ENCODE peak calls at places on chromosomes 16 and 17, in nine cellular contexts. One of them, this sample, is unnamed.
A peak's percentile ranks its signal among the peaks of the same experiment; 100 is the strongest.

GRCh38 chr17:49471089-49471683 is 23.9 kb upstream of the NGFR start:
- DNase-seq in GM23338: peak; percentile 52
- DNase-seq in ascending aorta: no peak
- DNase-seq in left ventricle myocardium inferior: peak; percentile 46
- DNase-seq in prostate gland: no peak
- DNase-seq in IMR-90: no peak
- DNase-seq in breast epithelium: no peak
- DNase-seq in tibial nerve: peak; percentile 27
- DNase-seq in mammary epithelial cell: no peak
- DNase-seq in this sample: no peak

GRCh38 chr17:57523926-57524634 is 221.0 kb downstream of the CCDC182 start:
- DNase-seq in GM23338: no peak
- DNase-seq in ascending aorta: peak; percentile 46
- DNase-seq in left ventricle myocardium inferior: peak; percentile 73
- DNase-seq in prostate gland: peak; percentile 58
- DNase-seq in IMR-90: peak; percentile 61
- DNase-seq in breast epithelium: peak; percentile 67
- DNase-seq in tibial nerve: no peak
- DNase-seq in mammary epithelial cell: peak; percentile 96
- DNase-seq in this sample: peak; percentile 97

GRCh38 chr17:15913826-15914225 is 31.1 kb upstream of the ADORA2B start:
- DNase-seq in GM23338: no peak
- DNase-seq in ascending aorta: no peak
- DNase-seq in left ventricle myocardium inferior: no peak
- DNase-seq in prostate gland: no peak
- DNase-seq in IMR-90: no peak
- DNase-seq in breast epithelium: no peak
- DNase-seq in tibial nerve: no peak
- DNase-seq in mammary epithelial cell: no peak
- DNase-seq in this sample: no peak

GRCh38 chr17:15398736-15399331 is 57.4 kb upstream of the TEKT3 start:
- DNase-seq in GM23338: no peak
- DNase-seq in ascending aorta: no peak
- DNase-seq in left ventricle myocardium inferior: no peak
- DNase-seq in prostate gland: no peak
- DNase-seq in IMR-90: peak; percentile 74
- DNase-seq in breast epithelium: peak; percentile 46
- DNase-seq in tibial nerve: no peak
- DNase-seq in mammary epithelial cell: peak; percentile 61
- DNase-seq in this sample: peak; percentile 28

GRCh38 chr16:23302045-23302956 is at the start of gene SCNN1B:
- DNase-seq in GM23338: peak; percentile 71
- DNase-seq in ascending aorta: no peak
- DNase-seq in left ventricle myocardium inferior: no peak
- DNase-seq in prostate gland: peak; percentile 46
- DNase-seq in IMR-90: no peak
- DNase-seq in breast epithelium: no peak
- DNase-seq in tibial nerve: no peak
- DNase-seq in mammary epithelial cell: no peak
- DNase-seq in this sample: no peak

GRCh38 chr16:51409001-51409675 is 258.1 kb upstream of the SALL1 start:
- DNase-seq in GM23338: no peak
- DNase-seq in ascending aorta: no peak
- DNase-seq in left ventricle myocardium inferior: no peak
- DNase-seq in prostate gland: no peak
- DNase-seq in IMR-90: peak; percentile 41
- DNase-seq in breast epithelium: no peak
- DNase-seq in tibial nerve: no peak
- DNase-seq in mammary epithelial cell: peak; percentile 15
- DNase-seq in this sample: peak; percentile 34

GRCh38 chr17:73126716-73127473 is 34.4 kb upstream of the SLC39A11 start:
- DNase-seq in GM23338: no peak
- DNase-seq in ascending aorta: no peak
- DNase-seq in left ventricle myocardium inferior: no peak
- DNase-seq in prostate gland: no peak
- DNase-seq in IMR-90: peak; percentile 13
- DNase-seq in breast epithelium: no peak
- DNase-seq in tibial nerve: no peak
- DNase-seq in mammary epithelial cell: no peak
- DNase-seq in this sample: no peak

GRCh38 chr16:12724216-12724615 is 79.5 kb downstream of the CPPED1 start:
- DNase-seq in GM23338: no peak
- DNase-seq in ascending aorta: no peak
- DNase-seq in left ventricle myocardium inferior: no peak
- DNase-seq in prostate gland: no peak
- DNase-seq in IMR-90: no peak
- DNase-seq in breast epithelium: no peak
- DNase-seq in tibial nerve: no peak
- DNase-seq in mammary epithelial cell: no peak
- DNase-seq in this sample: no peak

GRCh38 chr17:17749921-17750320 is 68.7 kb downstream of the RAI1 start:
- DNase-seq in GM23338: peak; percentile 96
- DNase-seq in ascending aorta: no peak
- DNase-seq in left ventricle myocardium inferior: no peak
- DNase-seq in prostate gland: no peak
- DNase-seq in IMR-90: peak; percentile 43
- DNase-seq in breast epithelium: no peak
- DNase-seq in tibial nerve: no peak
- DNase-seq in mammary epithelial cell: peak; percentile 57
- DNase-seq in this sample: peak; percentile 76

GRCh38 chr16:4411684-4412083 is 4.7 kb downstream of the CORO7 start:
- DNase-seq in GM23338: no peak
- DNase-seq in ascending aorta: no peak
- DNase-seq in left ventricle myocardium inferior: peak; percentile 83
- DNase-seq in prostate gland: no peak
- DNase-seq in IMR-90: peak; percentile 39
- DNase-seq in breast epithelium: no peak
- DNase-seq in tibial nerve: peak; percentile 63
- DNase-seq in mammary epithelial cell: no peak
- DNase-seq in this sample: no peak

GRCh38 chr16:4052801-4053662 is 63.2 kb downstream of the ADCY9 start:
- DNase-seq in GM23338: no peak
- DNase-seq in ascending aorta: no peak
- DNase-seq in left ventricle myocardium inferior: peak; percentile 75
- DNase-seq in prostate gland: peak; percentile 52
- DNase-seq in IMR-90: peak; percentile 81
- DNase-seq in breast epithelium: peak; percentile 62
- DNase-seq in tibial nerve: peak; percentile 41
- DNase-seq in mammary epithelial cell: peak; percentile 83
- DNase-seq in this sample: peak; percentile 78

GRCh38 chr17:82394296-82394695 is 22.7 kb downstream of the UTS2R start:
- DNase-seq in GM23338: no peak
- DNase-seq in ascending aorta: no peak
- DNase-seq in left ventricle myocardium inferior: no peak
- DNase-seq in prostate gland: no peak
- DNase-seq in IMR-90: no peak
- DNase-seq in breast epithelium: no peak
- DNase-seq in tibial nerve: no peak
- DNase-seq in mammary epithelial cell: no peak
- DNase-seq in this sample: no peak

GRCh38 chr16:86508947-86509758 is 1.2 kb upstream of the FOXF1 start:
- DNase-seq in GM23338: peak; percentile 63
- DNase-seq in ascending aorta: no peak
- DNase-seq in left ventricle myocardium inferior: peak; percentile 53
- DNase-seq in prostate gland: no peak
- DNase-seq in IMR-90: peak; percentile 89
- DNase-seq in breast epithelium: no peak
- DNase-seq in tibial nerve: no peak
- DNase-seq in mammary epithelial cell: peak; percentile 55
- DNase-seq in this sample: peak; percentile 4

GRCh38 chr17:40522961-40523310 is 21.5 kb upstream of the TNS4 start:
- DNase-seq in GM23338: no peak
- DNase-seq in ascending aorta: no peak
- DNase-seq in left ventricle myocardium inferior: no peak
- DNase-seq in prostate gland: no peak
- DNase-seq in IMR-90: no peak
- DNase-seq in breast epithelium: no peak
- DNase-seq in tibial nerve: no peak
- DNase-seq in mammary epithelial cell: no peak
- DNase-seq in this sample: peak; percentile 63

GRCh38 chr17:48514483-48514876 is 16.3 kb downstream of the HOXB1 start:
- DNase-seq in GM23338: no peak
- DNase-seq in ascending aorta: no peak
- DNase-seq in left ventricle myocardium inferior: no peak
- DNase-seq in prostate gland: no peak
- DNase-seq in IMR-90: no peak
- DNase-seq in breast epithelium: no peak
- DNase-seq in tibial nerve: no peak
- DNase-seq in mammary epithelial cell: no peak
- DNase-seq in this sample: no peak

GRCh38 chr17:40018211-40019121 is 3.2 kb downstream of the CSF3 start:
- DNase-seq in GM23338: peak; percentile 64
- DNase-seq in ascending aorta: no peak
- DNase-seq in left ventricle myocardium inferior: peak; percentile 50
- DNase-seq in prostate gland: no peak
- DNase-seq in IMR-90: no peak
- DNase-seq in breast epithelium: no peak
- DNase-seq in tibial nerve: no peak
- DNase-seq in mammary epithelial cell: no peak
- DNase-seq in this sample: no peak

GRCh38 chr16:9148376-9149015 is 57.1 kb downstream of the HAPSTR1 start:
- DNase-seq in GM23338: peak; percentile 60
- DNase-seq in ascending aorta: no peak
- DNase-seq in left ventricle myocardium inferior: no peak
- DNase-seq in prostate gland: no peak
- DNase-seq in IMR-90: no peak
- DNase-seq in breast epithelium: no peak
- DNase-seq in tibial nerve: no peak
- DNase-seq in mammary epithelial cell: no peak
- DNase-seq in this sample: no peak

GRCh38 chr16:23694707-23695373 is 16.2 kb downstream of the PLK1 start:
- DNase-seq in GM23338: peak; percentile 94
- DNase-seq in ascending aorta: no peak
- DNase-seq in left ventricle myocardium inferior: no peak
- DNase-seq in prostate gland: no peak
- DNase-seq in IMR-90: peak; percentile 38
- DNase-seq in breast epithelium: no peak
- DNase-seq in tibial nerve: no peak
- DNase-seq in mammary epithelial cell: no peak
- DNase-seq in this sample: no peak

GRCh38 chr17:64706224-64707076 is 44.3 kb upstream of the SMURF2 start:
- DNase-seq in GM23338: no peak
- DNase-seq in ascending aorta: no peak
- DNase-seq in left ventricle myocardium inferior: no peak
- DNase-seq in prostate gland: peak; percentile 25
- DNase-seq in IMR-90: no peak
- DNase-seq in breast epithelium: no peak
- DNase-seq in tibial nerve: no peak
- DNase-seq in mammary epithelial cell: peak; percentile 92
- DNase-seq in this sample: peak; percentile 93

DNA sequence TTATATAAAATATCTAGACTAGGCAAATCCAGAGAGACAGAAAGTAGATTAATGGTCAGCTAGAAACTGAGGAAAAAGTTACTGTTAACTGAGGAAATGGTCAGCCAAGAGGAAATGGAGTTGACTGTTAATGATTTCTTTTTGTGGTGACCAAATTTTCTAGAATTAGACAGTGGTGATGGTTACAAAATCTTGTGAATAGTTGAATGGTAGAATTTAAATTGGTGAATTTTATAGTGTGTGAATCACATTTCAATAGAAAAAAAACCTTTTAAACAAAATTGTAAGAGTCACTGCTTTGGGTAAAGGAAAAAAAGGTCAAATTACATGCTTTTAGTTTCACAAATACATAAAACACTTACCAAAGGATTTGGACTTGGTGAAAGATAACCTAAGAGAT is 30.0 kb downstream of the APPBP2 start:
- DNase-seq in GM23338: no peak
- DNase-seq in ascending aorta: no peak
- DNase-seq in left ventricle myocardium inferior: no peak
- DNase-seq in prostate gland: no peak
- DNase-seq in IMR-90: peak; percentile 18
- DNase-seq in breast epithelium: no peak
- DNase-seq in tibial nerve: no peak
- DNase-seq in mammary epithelial cell: no peak
- DNase-seq in this sample: no peak
- H3K36me3 ChIP-seq in GM23338: peaks cover 38% of the 10 kb centered on the region
- H3K36me3 ChIP-seq in ascending aorta: peaks cover 42% of the 10 kb centered on the region
- H3K36me3 ChIP-seq in left ventricle myocardium inferior: peaks cover 74% of the 10 kb centered on the region
- H3K36me3 ChIP-seq in prostate gland: no peaks in the 10 kb centered on the region
- H3K36me3 ChIP-seq in IMR-90: peaks cover 35% of the 10 kb centered on the region
- H3K36me3 ChIP-seq in breast epithelium: peaks cover 3% of the 10 kb centered on the region
- H3K36me3 ChIP-seq in tibial nerve: no peaks in the 10 kb centered on the region
- H3K36me3 ChIP-seq in mammary epithelial cell: peaks cover 21% of the 10 kb centered on the region
- H3K36me3 ChIP-seq in this sample: peaks cover 9% of the 10 kb centered on the region

GRCh38 chr17:75077490-75078096 is 10.2 kb upstream of the SLC16A5 start:
- DNase-seq in GM23338: peak; percentile 66
- DNase-seq in ascending aorta: no peak
- DNase-seq in left ventricle myocardium inferior: peak; percentile 79
- DNase-seq in prostate gland: peak; percentile 39
- DNase-seq in IMR-90: no peak
- DNase-seq in breast epithelium: no peak
- DNase-seq in tibial nerve: no peak
- DNase-seq in mammary epithelial cell: no peak
- DNase-seq in this sample: no peak
- TF ChIP-seq CTCF in GM23338: peak; percentile 53
- TF ChIP-seq CTCF in ascending aorta: no peak
- TF ChIP-seq CTCF in left ventricle myocardium inferior: peak; percentile 56
- TF ChIP-seq CTCF in prostate gland: peak; percentile 20
- TF ChIP-seq CTCF in IMR-90: no peak
- TF ChIP-seq CTCF in breast epithelium: peak; percentile 6
- TF ChIP-seq CTCF in tibial nerve: no peak
- TF ChIP-seq CTCF in mammary epithelial cell: no peak
- TF ChIP-seq CTCF in this sample: peak; percentile 15

GRCh38 chr17:62033317-62033716 is 31.8 kb downstream of the MED13 start:
- DNase-seq in GM23338: no peak
- DNase-seq in ascending aorta: no peak
- DNase-seq in left ventricle myocardium inferior: no peak
- DNase-seq in prostate gland: no peak
- DNase-seq in IMR-90: no peak
- DNase-seq in breast epithelium: no peak
- DNase-seq in tibial nerve: no peak
- DNase-seq in mammary epithelial cell: no peak
- DNase-seq in this sample: no peak
- H3K36me3 ChIP-seq in GM23338: peaks cover 52% of the 10 kb centered on the region
- H3K36me3 ChIP-seq in ascending aorta: peaks cover 57% of the 10 kb centered on the region
- H3K36me3 ChIP-seq in left ventricle myocardium inferior: peaks cover 71% of the 10 kb centered on the region
- H3K36me3 ChIP-seq in prostate gland: peaks cover 15% of the 10 kb centered on the region
- H3K36me3 ChIP-seq in IMR-90: peaks cover 39% of the 10 kb centered on the region
- H3K36me3 ChIP-seq in breast epithelium: peaks cover 7% of the 10 kb centered on the region
- H3K36me3 ChIP-seq in tibial nerve: no peaks in the 10 kb centered on the region
- H3K36me3 ChIP-seq in mammary epithelial cell: peaks cover 22% of the 10 kb centered on the region
- H3K36me3 ChIP-seq in this sample: peaks cover 12% of the 10 kb centered on the region

DNA sequence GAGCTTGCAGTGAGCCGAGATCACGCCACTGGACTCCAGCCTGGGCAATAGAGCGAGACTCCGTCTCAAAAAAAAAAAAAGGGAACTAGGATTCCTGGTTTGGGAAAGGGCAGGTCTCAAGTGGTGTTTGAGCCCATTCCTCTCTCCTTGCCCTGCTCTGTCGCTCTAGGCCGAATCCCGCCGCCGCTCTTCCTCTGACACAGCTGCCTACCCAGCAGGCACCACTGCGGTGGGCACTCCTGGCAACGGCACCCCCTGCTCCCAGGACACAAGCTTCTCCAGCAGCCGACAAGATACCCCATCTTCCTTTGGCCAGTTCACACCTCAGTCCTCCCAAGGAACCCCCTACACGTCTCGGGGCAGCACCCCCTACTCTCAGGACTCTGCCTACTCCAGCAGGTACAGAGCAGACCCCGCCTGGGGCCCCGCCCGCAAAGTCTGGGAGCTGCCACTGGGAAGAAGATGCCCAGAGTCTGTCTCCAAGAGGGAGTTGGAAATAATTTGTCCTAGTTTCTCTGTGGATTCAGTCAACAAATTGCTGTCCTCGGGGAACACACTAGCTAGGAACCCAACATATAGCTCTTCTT is 6.5 kb downstream of the SETD1A start:
- DNase-seq in GM23338: no peak
- DNase-seq in ascending aorta: no peak
- DNase-seq in left ventricle myocardium inferior: no peak
- DNase-seq in prostate gland: no peak
- DNase-seq in IMR-90: no peak
- DNase-seq in breast epithelium: no peak
- DNase-seq in tibial nerve: no peak
- DNase-seq in mammary epithelial cell: no peak
- DNase-seq in this sample: no peak
- TF ChIP-seq CTCF in GM23338: no peak
- TF ChIP-seq CTCF in ascending aorta: no peak
- TF ChIP-seq CTCF in left ventricle myocardium inferior: no peak
- TF ChIP-seq CTCF in prostate gland: no peak
- TF ChIP-seq CTCF in IMR-90: no peak
- TF ChIP-seq CTCF in breast epithelium: no peak
- TF ChIP-seq CTCF in tibial nerve: no peak
- TF ChIP-seq CTCF in mammary epithelial cell: no peak
- TF ChIP-seq CTCF in this sample: no peak